ENCODE peak calls at places on chromosomes 1 and 21, in four cellular contexts. One of them, this sample, is unnamed.

GRCh38 chr21:42150458-42151085 is 68.4 kb upstream of the ABCG1 start:
- DNase-seq in lung: no peak
- DNase-seq in stimulated activated CD4-positive, alpha-beta T cell treated with anti-CD3 and anti-CD28 coated beads, TNF-alpha, amount 100 ng/mL, for 24 hours: no peak
- DNase-seq in choroid plexus epithelial cell: no peak
- DNase-seq in this sample: no peak

GRCh38 chr1:185853739-185854138 is 119.5 kb downstream of the HMCN1 start:
- DNase-seq in lung: no peak
- DNase-seq in stimulated activated CD4-positive, alpha-beta T cell treated with anti-CD3 and anti-CD28 coated beads, TNF-alpha, amount 100 ng/mL, for 24 hours: no peak
- DNase-seq in choroid plexus epithelial cell: peak
- DNase-seq in this sample: no peak

GRCh38 chr1:145906954-145907755 is 2.7 kb downstream of the ITGA10 start:
- DNase-seq in lung: no peak
- DNase-seq in stimulated activated CD4-positive, alpha-beta T cell treated with anti-CD3 and anti-CD28 coated beads, TNF-alpha, amount 100 ng/mL, for 24 hours: no peak
- DNase-seq in choroid plexus epithelial cell: peak
- DNase-seq in this sample: no peak

GRCh38 chr1:8155528-8156186 is 129.5 kb upstream of the ERRFI1 start:
- DNase-seq in lung: peak
- DNase-seq in stimulated activated CD4-positive, alpha-beta T cell treated with anti-CD3 and anti-CD28 coated beads, TNF-alpha, amount 100 ng/mL, for 24 hours: no peak
- DNase-seq in choroid plexus epithelial cell: peak
- DNase-seq in this sample: no peak

GRCh38 chr1:1678581-1679380 is 13.8 kb downstream of the SLC35E2B start:
- DNase-seq in lung: no peak
- DNase-seq in stimulated activated CD4-positive, alpha-beta T cell treated with anti-CD3 and anti-CD28 coated beads, TNF-alpha, amount 100 ng/mL, for 24 hours: no peak
- DNase-seq in choroid plexus epithelial cell: no peak
- DNase-seq in this sample: no peak

GRCh38 chr1:21262282-21263051 is 27.8 kb downstream of the ECE1 start:
- DNase-seq in lung: no peak
- DNase-seq in stimulated activated CD4-positive, alpha-beta T cell treated with anti-CD3 and anti-CD28 coated beads, TNF-alpha, amount 100 ng/mL, for 24 hours: no peak
- DNase-seq in choroid plexus epithelial cell: peak
- DNase-seq in this sample: peak

GRCh38 chr1:23368562-23369334 is 888 bp downstream of the ZNF436 start:
- DNase-seq in lung: peak
- DNase-seq in stimulated activated CD4-positive, alpha-beta T cell treated with anti-CD3 and anti-CD28 coated beads, TNF-alpha, amount 100 ng/mL, for 24 hours: peak
- DNase-seq in choroid plexus epithelial cell: peak
- DNase-seq in this sample: peak

GRCh38 chr1:245404527-245404926 is 249.7 kb downstream of the KIF26B start:
- DNase-seq in lung: no peak
- DNase-seq in stimulated activated CD4-positive, alpha-beta T cell treated with anti-CD3 and anti-CD28 coated beads, TNF-alpha, amount 100 ng/mL, for 24 hours: no peak
- DNase-seq in choroid plexus epithelial cell: no peak
- DNase-seq in this sample: no peak

GRCh38 chr1:229092377-229093257 is 178.3 kb upstream of the RAB4A start:
- DNase-seq in lung: no peak
- DNase-seq in stimulated activated CD4-positive, alpha-beta T cell treated with anti-CD3 and anti-CD28 coated beads, TNF-alpha, amount 100 ng/mL, for 24 hours: no peak
- DNase-seq in choroid plexus epithelial cell: no peak
- DNase-seq in this sample: peak

GRCh38 chr1:33332357-33332789 is 11.5 kb upstream of the A3GALT2 start:
- DNase-seq in lung: no peak
- DNase-seq in stimulated activated CD4-positive, alpha-beta T cell treated with anti-CD3 and anti-CD28 coated beads, TNF-alpha, amount 100 ng/mL, for 24 hours: no peak
- DNase-seq in choroid plexus epithelial cell: peak
- DNase-seq in this sample: no peak

GRCh38 chr1:234564035-234565029 is 45.6 kb downstream of the IRF2BP2 start:
- DNase-seq in lung: no peak
- DNase-seq in stimulated activated CD4-positive, alpha-beta T cell treated with anti-CD3 and anti-CD28 coated beads, TNF-alpha, amount 100 ng/mL, for 24 hours: no peak
- DNase-seq in choroid plexus epithelial cell: peak
- DNase-seq in this sample: no peak

GRCh38 chr1:16111771-16112557 is 38.5 kb upstream of the FAM131C start:
- DNase-seq in lung: no peak
- DNase-seq in stimulated activated CD4-positive, alpha-beta T cell treated with anti-CD3 and anti-CD28 coated beads, TNF-alpha, amount 100 ng/mL, for 24 hours: no peak
- DNase-seq in choroid plexus epithelial cell: peak
- DNase-seq in this sample: peak

GRCh38 chr1:2987773-2988172 is 33.5 kb upstream of the ACTRT2 start:
- DNase-seq in lung: no peak
- DNase-seq in stimulated activated CD4-positive, alpha-beta T cell treated with anti-CD3 and anti-CD28 coated beads, TNF-alpha, amount 100 ng/mL, for 24 hours: no peak
- DNase-seq in choroid plexus epithelial cell: no peak
- DNase-seq in this sample: no peak

GRCh38 chr1:93605812-93606512 is 75.7 kb downstream of the BCAR3 start:
- DNase-seq in lung: no peak
- DNase-seq in stimulated activated CD4-positive, alpha-beta T cell treated with anti-CD3 and anti-CD28 coated beads, TNF-alpha, amount 100 ng/mL, for 24 hours: no peak
- DNase-seq in choroid plexus epithelial cell: peak
- DNase-seq in this sample: peak

GRCh38 chr21:15441999-15442398 is 287.8 kb upstream of the USP25 start:
- DNase-seq in lung: no peak
- DNase-seq in stimulated activated CD4-positive, alpha-beta T cell treated with anti-CD3 and anti-CD28 coated beads, TNF-alpha, amount 100 ng/mL, for 24 hours: no peak
- DNase-seq in choroid plexus epithelial cell: no peak
- DNase-seq in this sample: no peak

GRCh38 chr1:172955161-172955821 is 95.5 kb downstream of the TNFSF18 start:
- DNase-seq in lung: no peak
- DNase-seq in stimulated activated CD4-positive, alpha-beta T cell treated with anti-CD3 and anti-CD28 coated beads, TNF-alpha, amount 100 ng/mL, for 24 hours: no peak
- DNase-seq in choroid plexus epithelial cell: peak
- DNase-seq in this sample: no peak

GRCh38 chr1:198462365-198463025 is 78.0 kb downstream of the ATP6V1G3 start:
- DNase-seq in lung: no peak
- DNase-seq in stimulated activated CD4-positive, alpha-beta T cell treated with anti-CD3 and anti-CD28 coated beads, TNF-alpha, amount 100 ng/mL, for 24 hours: no peak
- DNase-seq in choroid plexus epithelial cell: peak
- DNase-seq in this sample: no peak

GRCh38 chr1:174337000-174337681 is 110.6 kb upstream of the GPR52 start:
- DNase-seq in lung: no peak
- DNase-seq in stimulated activated CD4-positive, alpha-beta T cell treated with anti-CD3 and anti-CD28 coated beads, TNF-alpha, amount 100 ng/mL, for 24 hours: no peak
- DNase-seq in choroid plexus epithelial cell: no peak
- DNase-seq in this sample: no peak

GRCh38 chr1:119007343-119007671 is 19.2 kb upstream of the TBX15 start:
- DNase-seq in lung: no peak
- DNase-seq in stimulated activated CD4-positive, alpha-beta T cell treated with anti-CD3 and anti-CD28 coated beads, TNF-alpha, amount 100 ng/mL, for 24 hours: no peak
- DNase-seq in choroid plexus epithelial cell: no peak
- DNase-seq in this sample: peak

GRCh38 chr1:246681822-246682221 is 42.4 kb upstream of the SCCPDH start:
- DNase-seq in lung: no peak
- DNase-seq in stimulated activated CD4-positive, alpha-beta T cell treated with anti-CD3 and anti-CD28 coated beads, TNF-alpha, amount 100 ng/mL, for 24 hours: no peak
- DNase-seq in choroid plexus epithelial cell: peak
- DNase-seq in this sample: no peak

GRCh38 chr1:65041014-65041413 is 74.7 kb upstream of the JAK1 start:
- DNase-seq in lung: no peak
- DNase-seq in stimulated activated CD4-positive, alpha-beta T cell treated with anti-CD3 and anti-CD28 coated beads, TNF-alpha, amount 100 ng/mL, for 24 hours: no peak
- DNase-seq in choroid plexus epithelial cell: no peak
- DNase-seq in this sample: no peak

GRCh38 chr1:230778916-230779590 is 31.9 kb downstream of the CAPN9 start:
- DNase-seq in lung: no peak
- DNase-seq in stimulated activated CD4-positive, alpha-beta T cell treated with anti-CD3 and anti-CD28 coated beads, TNF-alpha, amount 100 ng/mL, for 24 hours: no peak
- DNase-seq in choroid plexus epithelial cell: peak
- DNase-seq in this sample: no peak

GRCh38 chr21:38438476-38438893 is 59.8 kb downstream of the ERG start:
- DNase-seq in lung: peak
- DNase-seq in stimulated activated CD4-positive, alpha-beta T cell treated with anti-CD3 and anti-CD28 coated beads, TNF-alpha, amount 100 ng/mL, for 24 hours: no peak
- DNase-seq in choroid plexus epithelial cell: peak
- DNase-seq in this sample: peak

GRCh38 chr1:5751833-5752714 is 240.2 kb downstream of the NPHP4 start:
- DNase-seq in lung: peak
- DNase-seq in stimulated activated CD4-positive, alpha-beta T cell treated with anti-CD3 and anti-CD28 coated beads, TNF-alpha, amount 100 ng/mL, for 24 hours: no peak
- DNase-seq in choroid plexus epithelial cell: no peak
- DNase-seq in this sample: no peak

GRCh38 chr1:2982615-2983318 is 38.5 kb upstream of the ACTRT2 start:
- DNase-seq in lung: no peak
- DNase-seq in stimulated activated CD4-positive, alpha-beta T cell treated with anti-CD3 and anti-CD28 coated beads, TNF-alpha, amount 100 ng/mL, for 24 hours: no peak
- DNase-seq in choroid plexus epithelial cell: no peak
- DNase-seq in this sample: no peak

GRCh38 chr21:44737706-44738354 is 26.5 kb upstream of the TSPEAR start:
- DNase-seq in lung: no peak
- DNase-seq in stimulated activated CD4-positive, alpha-beta T cell treated with anti-CD3 and anti-CD28 coated beads, TNF-alpha, amount 100 ng/mL, for 24 hours: no peak
- DNase-seq in choroid plexus epithelial cell: peak
- DNase-seq in this sample: no peak

GRCh38 chr1:200336901-200337391 is 72.9 kb downstream of the ZNF281 start:
- DNase-seq in lung: no peak
- DNase-seq in stimulated activated CD4-positive, alpha-beta T cell treated with anti-CD3 and anti-CD28 coated beads, TNF-alpha, amount 100 ng/mL, for 24 hours: no peak
- DNase-seq in choroid plexus epithelial cell: peak
- DNase-seq in this sample: peak

GRCh38 chr1:30316056-30316455 is 407.3 kb downstream of the MATN1 start:
- DNase-seq in lung: no peak
- DNase-seq in stimulated activated CD4-positive, alpha-beta T cell treated with anti-CD3 and anti-CD28 coated beads, TNF-alpha, amount 100 ng/mL, for 24 hours: no peak
- DNase-seq in choroid plexus epithelial cell: no peak
- DNase-seq in this sample: peak

GRCh38 chr1:46191033-46191701 is 7.1 kb downstream of the POMGNT1 start:
- DNase-seq in lung: no peak
- DNase-seq in stimulated activated CD4-positive, alpha-beta T cell treated with anti-CD3 and anti-CD28 coated beads, TNF-alpha, amount 100 ng/mL, for 24 hours: no peak
- DNase-seq in choroid plexus epithelial cell: peak
- DNase-seq in this sample: no peak

This sample was measured in right atrium auricular region.